ENCODE peak calls at places on chromosomes 12 and 14, in ten cellular contexts. O, L, K, E, S, Y, J, P, Q and W are unnamed samples.

GRCh38 chr12:95548056-95548538 is 3.2 kb downstream of the USP44 start:
- DNase-seq in O (peak), L (no peak), K (peak), E (peak), S (peak), Y (no peak), J (peak), P (no peak), Q (peak), W (peak)

GRCh38 chr12:104049278-104050257 is at the start of gene GLT8D2:
- DNase-seq in O (no peak), L (no peak), K (peak), E (peak), S (no peak), Y (no peak), J (no peak), P (peak), Q (peak), W (peak)

GRCh38 chr12:69821441-69822204 is 3.4 kb upstream of the MYRFL start:
- DNase-seq in O (no peak), L (peak), K (peak), E (peak), S (no peak), Y (peak), J (no peak), P (no peak), Q (peak), W (no peak)

GRCh38 chr14:74950795-74951442 is 4.5 kb downstream of the PGF start:
- DNase-seq in O (no peak), L (no peak), K (peak), E (no peak), S (no peak), Y (no peak), J (no peak), P (no peak), Q (no peak), W (no peak)

GRCh38 chr12:115709410-115710065 is 568.0 kb downstream of the MED13L start:
- DNase-seq in O (no peak), L (peak), K (no peak), E (no peak), S (no peak), Y (no peak), J (no peak), P (peak), Q (no peak), W (no peak)

GRCh38 chr14:68657300-68658028 is 135.4 kb downstream of the ZFP36L1 start:
- DNase-seq in O (no peak), L (no peak), K (no peak), E (no peak), S (no peak), Y (no peak), J (no peak), P (no peak), Q (no peak), W (no peak)

GRCh38 chr12:123044351-123044750 is 63.9 kb downstream of the ARL6IP4 start:
- DNase-seq in O (no peak), L (no peak), K (no peak), E (no peak), S (no peak), Y (no peak), J (no peak), P (no peak), Q (no peak), W (no peak)

GRCh38 chr12:75011120-75011519 is 198.5 kb downstream of the KCNC2 start:
- DNase-seq in O (no peak), L (no peak), K (peak), E (peak), S (no peak), Y (no peak), J (no peak), P (no peak), Q (no peak), W (no peak)

GRCh38 chr14:49505026-49505766 is 81.0 kb downstream of the RPS29 start:
- DNase-seq in O (no peak), L (no peak), K (no peak), E (peak), S (no peak), Y (no peak), J (no peak), P (no peak), Q (no peak), W (no peak)

GRCh38 chr12:24714237-24714636 is 234.7 kb downstream of the BCAT1 start:
- DNase-seq in O (no peak), L (no peak), K (no peak), E (no peak), S (no peak), Y (no peak), J (no peak), P (no peak), Q (no peak), W (no peak)